ENCODE peak calls at places on chromosomes 1 and 21, in eight cellular contexts. A is H1, V is AG10803, Z is fibroblast of villous mesenchyme, L is A549, P is WTC11, J is H9, M is GM12878. O is an unnamed sample.

GRCh38 chr1:85611856-85612255 is 31.3 kb downstream of the CCN1 start:
- DNase-seq in A (no peak), V (peak), Z (peak), L (peak), P (no peak), J (no peak), M (no peak), O (no peak)

GRCh38 chr1:212062832-212063438 is 27.4 kb downstream of the DTL start:
- DNase-seq in A (no peak), V (peak), Z (peak), L (peak), P (no peak), J (no peak), M (no peak), O (no peak)

GRCh38 chr1:4407851-4408250 is 246.6 kb upstream of the AJAP1 start:
- DNase-seq in A (no peak), V (no peak), Z (no peak), L (no peak), P (no peak), J (no peak), M (no peak), O (no peak)

GRCh38 chr1:201184734-201185453 is 5.7 kb upstream of the IGFN1 start:
- DNase-seq in A (no peak), V (peak), Z (peak), L (peak), P (peak), J (peak), M (no peak), O (no peak)

GRCh38 chr1:204564835-204565234 is 48.6 kb downstream of the MDM4 start:
- DNase-seq in A (no peak), V (no peak), Z (no peak), L (no peak), P (no peak), J (no peak), M (peak), O (no peak)

GRCh38 chr1:145846191-145846590 is 761 bp downstream of the NUDT17 start:
- DNase-seq in A (no peak), V (peak), Z (peak), L (peak), P (peak), J (peak), M (no peak), O (no peak)

GRCh38 chr1:27970401-27970800 is 10.6 kb downstream of the XKR8 start:
- DNase-seq in A (no peak), V (peak), Z (peak), L (no peak), P (no peak), J (no peak), M (no peak), O (no peak)

GRCh38 chr1:106055900-106056299 is 1000.6 kb upstream of the PRMT6 start:
- DNase-seq in A (no peak), V (no peak), Z (no peak), L (no peak), P (no peak), J (no peak), M (no peak), O (no peak)

GRCh38 chr1:219927956-219928790 is at the start of gene SLC30A10:
- DNase-seq in A (no peak), V (no peak), Z (no peak), L (peak), P (peak), J (peak), M (no peak), O (no peak)

GRCh38 chr1:115051850-115052249 is 22.2 kb downstream of the TSHB start:
- DNase-seq in A (no peak), V (no peak), Z (no peak), L (no peak), P (no peak), J (no peak), M (no peak), O (no peak)

GRCh38 chr21:41754481-41754891 is 12.4 kb downstream of the RIPK4 start:
- DNase-seq in A (no peak), V (no peak), Z (no peak), L (no peak), P (peak), J (peak), M (no peak), O (no peak)

GRCh38 chr1:156845953-156846545 is 12.9 kb downstream of the INSRR start:
- DNase-seq in A (no peak), V (no peak), Z (no peak), L (no peak), P (no peak), J (no peak), M (no peak), O (no peak)

GRCh38 chr1:228316589-228317387 is 89.8 kb downstream of the TRIM11 start:
- DNase-seq in A (no peak), V (no peak), Z (no peak), L (no peak), P (no peak), J (peak), M (no peak), O (no peak)

GRCh38 chr1:205535096-205535495 is 30.6 kb downstream of the CDK18 start:
- DNase-seq in A (no peak), V (no peak), Z (no peak), L (no peak), P (peak), J (no peak), M (no peak), O (no peak)

GRCh38 chr1:57494679-57495078 is 70.8 kb upstream of the DAB1 start:
- DNase-seq in A (no peak), V (no peak), Z (no peak), L (no peak), P (no peak), J (no peak), M (no peak), O (no peak)

GRCh38 chr1:2951856-2952255 is 69.4 kb upstream of the ACTRT2 start:
- DNase-seq in A (no peak), V (no peak), Z (no peak), L (no peak), P (no peak), J (no peak), M (no peak), O (no peak)

GRCh38 chr1:8873506-8874229 is 4.8 kb downstream of the ENO1 start:
- DNase-seq in A (peak), V (peak), Z (peak), L (peak), P (peak), J (peak), M (no peak), O (peak)
- TF ChIP-seq CTCF in A (no peak), V (no peak), Z (no peak), L (no peak), P (no peak), J (no peak), M (no peak), O (no peak)

GRCh38 chr21:39705849-39706248 is 39.1 kb upstream of the IGSF5 start:
- DNase-seq in A (no peak), V (peak), Z (peak), L (no peak), P (no peak), J (no peak), M (no peak), O (no peak)
- TF ChIP-seq CTCF in A (no peak), V (peak), Z (peak), L (no peak), P (no peak), J (no peak), M (no peak), O (no peak)

GRCh38 chr1:160085686-160086089 is 4.3 kb downstream of the KCNJ9 start:
- DNase-seq in A (peak), V (peak), Z (peak), L (peak), P (peak), J (peak), M (no peak), O (no peak)

GRCh38 chr1:160084771-160085321 is 3.5 kb downstream of the KCNJ9 start:
- DNase-seq in A (no peak), V (no peak), Z (no peak), L (no peak), P (no peak), J (no peak), M (no peak), O (no peak)

GRCh38 chr1:160082926-160083325 is 1.6 kb downstream of the KCNJ9 start:
- DNase-seq in A (no peak), V (no peak), Z (no peak), L (no peak), P (no peak), J (no peak), M (no peak), O (no peak)

GRCh38 chr1:160082487-160082886 is 1.1 kb downstream of the KCNJ9 start:
- DNase-seq in A (no peak), V (no peak), Z (no peak), L (no peak), P (no peak), J (no peak), M (no peak), O (no peak)

GRCh38 chr1:160083968-160084770 is 2.8 kb downstream of the KCNJ9 start:
- DNase-seq in A (no peak), V (no peak), Z (peak), L (peak), P (peak), J (peak), M (no peak), O (no peak)
- TF ChIP-seq CTCF in A (peak), V (peak), Z (peak), L (peak), P (no peak), J (peak), M (peak), O (peak)

DNA sequence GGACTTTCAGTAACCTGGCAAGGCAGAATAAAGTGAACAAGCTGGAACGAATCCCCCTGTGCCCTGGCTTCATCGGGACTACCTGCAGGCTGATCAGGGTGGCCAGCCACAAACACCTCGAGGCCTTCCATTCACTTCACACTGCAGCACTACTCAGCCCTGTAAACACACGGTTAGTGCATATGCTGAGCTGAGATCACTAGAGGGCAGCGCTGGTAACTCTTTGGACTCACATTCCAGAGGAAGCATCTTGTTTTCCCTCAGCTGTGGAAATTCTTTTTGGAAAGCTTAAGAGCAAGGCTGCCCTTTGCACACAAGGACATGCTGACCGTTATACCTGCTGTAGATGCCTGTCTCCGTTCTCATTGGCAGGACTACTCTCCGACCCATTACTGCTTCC is 32.1 kb downstream of the PCSK9 start:
- DNase-seq in A (peak), V (peak), Z (peak), L (peak), P (peak), J (peak), M (no peak), O (no peak)
- TF ChIP-seq CTCF in A (peak), V (peak), Z (peak), L (peak), P (no peak), J (peak), M (peak), O (no peak)

DNA sequence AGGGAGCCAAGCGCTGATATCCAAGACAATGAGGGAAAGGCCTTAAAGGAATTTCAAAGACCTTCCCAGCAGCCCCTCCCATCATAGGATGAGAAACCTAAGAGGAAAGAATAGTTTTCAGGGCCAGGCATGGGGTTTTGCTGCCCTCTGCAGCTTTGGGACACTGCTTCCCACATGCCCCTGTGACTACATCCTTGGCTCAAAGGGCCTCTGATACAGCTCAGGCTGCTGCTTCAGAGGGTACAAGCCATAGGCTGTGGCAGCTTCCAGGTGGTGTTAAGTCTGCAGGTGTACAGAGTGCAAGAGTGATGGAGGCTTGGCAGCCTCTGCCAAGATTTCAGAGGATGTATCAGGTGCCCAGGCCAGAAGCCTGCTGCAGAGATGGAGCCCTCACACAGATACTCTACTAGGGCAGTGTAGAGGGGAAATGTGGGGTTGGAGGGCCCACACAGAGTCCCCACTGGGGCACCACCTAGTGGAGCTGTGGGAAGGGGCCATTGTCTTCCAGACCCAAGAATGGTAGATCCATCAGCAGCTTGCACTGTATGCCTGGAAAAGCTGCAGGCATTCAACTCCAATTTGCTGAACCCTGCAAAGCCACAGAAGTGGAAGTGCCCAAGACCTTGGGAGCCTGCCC is 125.8 kb downstream of the SLC45A1 start:
- DNase-seq in A (peak), V (no peak), Z (no peak), L (no peak), P (peak), J (peak), M (no peak), O (no peak)
- TF ChIP-seq CTCF in A (peak), V (peak), Z (peak), L (no peak), P (peak), J (peak), M (peak), O (no peak)